ENCODE peak calls at places on chromosomes 4 and X, in six cellular contexts. One of them, this sample, is unnamed.

GRCh38 chrX:106932960-106933537 is 12.8 kb downstream of the CLDN2 start:
- DNase-seq in iPS DF 6.9: no peak
- DNase-seq in AG09319: no peak
- DNase-seq in Kasumi-1: peak
- DNase-seq in activated CD4-positive, CD25-positive, alpha-beta regulatory T cell: no peak
- DNase-seq in neural crest cell: no peak
- DNase-seq in this sample: no peak

GRCh38 chr4:184906480-184907097 is 80.8 kb upstream of the ACSL1 start:
- DNase-seq in iPS DF 6.9: no peak
- DNase-seq in AG09319: no peak
- DNase-seq in Kasumi-1: no peak
- DNase-seq in activated CD4-positive, CD25-positive, alpha-beta regulatory T cell: no peak
- DNase-seq in neural crest cell: no peak
- DNase-seq in this sample: no peak

GRCh38 chrX:53223068-53223693 is 1.8 kb downstream of the KDM5C start:
- DNase-seq in iPS DF 6.9: no peak
- DNase-seq in AG09319: no peak
- DNase-seq in Kasumi-1: no peak
- DNase-seq in activated CD4-positive, CD25-positive, alpha-beta regulatory T cell: no peak
- DNase-seq in neural crest cell: no peak
- DNase-seq in this sample: no peak

GRCh38 chrX:68997461-68997860 is 167.8 kb downstream of the PJA1 start:
- DNase-seq in iPS DF 6.9: no peak
- DNase-seq in AG09319: no peak
- DNase-seq in Kasumi-1: no peak
- DNase-seq in activated CD4-positive, CD25-positive, alpha-beta regulatory T cell: no peak
- DNase-seq in neural crest cell: no peak
- DNase-seq in this sample: no peak

GRCh38 chr4:54819044-54819443 is 161.3 kb downstream of the KIT start:
- DNase-seq in iPS DF 6.9: no peak
- DNase-seq in AG09319: no peak
- DNase-seq in Kasumi-1: peak
- DNase-seq in activated CD4-positive, CD25-positive, alpha-beta regulatory T cell: no peak
- DNase-seq in neural crest cell: no peak
- DNase-seq in this sample: no peak

GRCh38 chr4:48939785-48940184 is 33.2 kb upstream of the OCIAD2 start:
- DNase-seq in iPS DF 6.9: no peak
- DNase-seq in AG09319: no peak
- DNase-seq in Kasumi-1: no peak
- DNase-seq in activated CD4-positive, CD25-positive, alpha-beta regulatory T cell: no peak
- DNase-seq in neural crest cell: no peak
- DNase-seq in this sample: peak

GRCh38 chr4:21139327-21139726 is 439.1 kb downstream of the PACRGL start:
- DNase-seq in iPS DF 6.9: no peak
- DNase-seq in AG09319: no peak
- DNase-seq in Kasumi-1: no peak
- DNase-seq in activated CD4-positive, CD25-positive, alpha-beta regulatory T cell: no peak
- DNase-seq in neural crest cell: no peak
- DNase-seq in this sample: no peak

GRCh38 chr4:14264437-14264836 is 636.9 kb upstream of the BOD1L1 start:
- DNase-seq in iPS DF 6.9: no peak
- DNase-seq in AG09319: no peak
- DNase-seq in Kasumi-1: no peak
- DNase-seq in activated CD4-positive, CD25-positive, alpha-beta regulatory T cell: no peak
- DNase-seq in neural crest cell: no peak
- DNase-seq in this sample: no peak

GRCh38 chr4:815464-816146 is 10.3 kb downstream of the CPLX1 start:
- DNase-seq in iPS DF 6.9: no peak
- DNase-seq in AG09319: no peak
- DNase-seq in Kasumi-1: no peak
- DNase-seq in activated CD4-positive, CD25-positive, alpha-beta regulatory T cell: no peak
- DNase-seq in neural crest cell: no peak
- DNase-seq in this sample: no peak

GRCh38 chrX:48493890-48494364 is 14.9 kb upstream of the PORCN start:
- DNase-seq in iPS DF 6.9: no peak
- DNase-seq in AG09319: no peak
- DNase-seq in Kasumi-1: peak
- DNase-seq in activated CD4-positive, CD25-positive, alpha-beta regulatory T cell: no peak
- DNase-seq in neural crest cell: peak
- DNase-seq in this sample: no peak

GRCh38 chr4:123433976-123434375 is 37.4 kb downstream of the SPRY1 start:
- DNase-seq in iPS DF 6.9: no peak
- DNase-seq in AG09319: no peak
- DNase-seq in Kasumi-1: no peak
- DNase-seq in activated CD4-positive, CD25-positive, alpha-beta regulatory T cell: no peak
- DNase-seq in neural crest cell: no peak
- DNase-seq in this sample: no peak

GRCh38 chrX:550514-550913 is 80.1 kb upstream of the SHOX start:
- DNase-seq in iPS DF 6.9: no peak
- DNase-seq in AG09319: no peak
- DNase-seq in Kasumi-1: no peak
- DNase-seq in activated CD4-positive, CD25-positive, alpha-beta regulatory T cell: no peak
- DNase-seq in neural crest cell: no peak
- DNase-seq in this sample: no peak

GRCh38 chr4:73068496-73069337 is 799 bp downstream of the COX18 start:
- DNase-seq in iPS DF 6.9: no peak
- DNase-seq in AG09319: no peak
- DNase-seq in Kasumi-1: peak
- DNase-seq in activated CD4-positive, CD25-positive, alpha-beta regulatory T cell: no peak
- DNase-seq in neural crest cell: peak
- DNase-seq in this sample: peak

GRCh38 chr4:182126567-182126966 is 116.6 kb upstream of the TENM3 start:
- DNase-seq in iPS DF 6.9: no peak
- DNase-seq in AG09319: no peak
- DNase-seq in Kasumi-1: no peak
- DNase-seq in activated CD4-positive, CD25-positive, alpha-beta regulatory T cell: no peak
- DNase-seq in neural crest cell: no peak
- DNase-seq in this sample: no peak

GRCh38 chr4:67719953-67720617 is 19.1 kb upstream of the UBA6 start:
- DNase-seq in iPS DF 6.9: no peak
- DNase-seq in AG09319: no peak
- DNase-seq in Kasumi-1: no peak
- DNase-seq in activated CD4-positive, CD25-positive, alpha-beta regulatory T cell: no peak
- DNase-seq in neural crest cell: no peak
- DNase-seq in this sample: no peak

GRCh38 chr4:108794136-108794535 is 31.3 kb upstream of the ETNPPL start:
- DNase-seq in iPS DF 6.9: no peak
- DNase-seq in AG09319: no peak
- DNase-seq in Kasumi-1: no peak
- DNase-seq in activated CD4-positive, CD25-positive, alpha-beta regulatory T cell: no peak
- DNase-seq in neural crest cell: no peak
- DNase-seq in this sample: no peak

GRCh38 chr4:70600305-70600704 is 8.2 kb downstream of the AMBN start:
- DNase-seq in iPS DF 6.9: no peak
- DNase-seq in AG09319: no peak
- DNase-seq in Kasumi-1: no peak
- DNase-seq in activated CD4-positive, CD25-positive, alpha-beta regulatory T cell: no peak
- DNase-seq in neural crest cell: no peak
- DNase-seq in this sample: no peak

GRCh38 chr4:38804654-38805295 is at the start of gene TLR1:
- DNase-seq in iPS DF 6.9: no peak
- DNase-seq in AG09319: peak
- DNase-seq in Kasumi-1: peak
- DNase-seq in activated CD4-positive, CD25-positive, alpha-beta regulatory T cell: no peak
- DNase-seq in neural crest cell: no peak
- DNase-seq in this sample: peak

GRCh38 chr4:1401409-1402020 is 4.7 kb downstream of the NKX1-1 start:
- DNase-seq in iPS DF 6.9: no peak
- DNase-seq in AG09319: no peak
- DNase-seq in Kasumi-1: no peak
- DNase-seq in activated CD4-positive, CD25-positive, alpha-beta regulatory T cell: no peak
- DNase-seq in neural crest cell: no peak
- DNase-seq in this sample: no peak

GRCh38 chr4:78024085-78024484 is 33.0 kb upstream of the FRAS1 start:
- DNase-seq in iPS DF 6.9: no peak
- DNase-seq in AG09319: no peak
- DNase-seq in Kasumi-1: no peak
- DNase-seq in activated CD4-positive, CD25-positive, alpha-beta regulatory T cell: no peak
- DNase-seq in neural crest cell: no peak
- DNase-seq in this sample: no peak

GRCh38 chr4:119873132-119873531 is 193.5 kb downstream of the MAD2L1 start:
- DNase-seq in iPS DF 6.9: no peak
- DNase-seq in AG09319: no peak
- DNase-seq in Kasumi-1: no peak
- DNase-seq in activated CD4-positive, CD25-positive, alpha-beta regulatory T cell: no peak
- DNase-seq in neural crest cell: no peak
- DNase-seq in this sample: no peak

GRCh38 chrX:99142745-99143144 is 1267.3 kb downstream of the PCDH19 start:
- DNase-seq in iPS DF 6.9: no peak
- DNase-seq in AG09319: no peak
- DNase-seq in Kasumi-1: no peak
- DNase-seq in activated CD4-positive, CD25-positive, alpha-beta regulatory T cell: no peak
- DNase-seq in neural crest cell: no peak
- DNase-seq in this sample: no peak

GRCh38 chrX:132618810-132619209 is 130.0 kb upstream of the MBNL3 start:
- DNase-seq in iPS DF 6.9: no peak
- DNase-seq in AG09319: no peak
- DNase-seq in Kasumi-1: no peak
- DNase-seq in activated CD4-positive, CD25-positive, alpha-beta regulatory T cell: no peak
- DNase-seq in neural crest cell: no peak
- DNase-seq in this sample: no peak

GRCh38 chr4:102399021-102399420 is 53.7 kb upstream of the SLC39A8 start:
- DNase-seq in iPS DF 6.9: no peak
- DNase-seq in AG09319: no peak
- DNase-seq in Kasumi-1: peak
- DNase-seq in activated CD4-positive, CD25-positive, alpha-beta regulatory T cell: no peak
- DNase-seq in neural crest cell: no peak
- DNase-seq in this sample: no peak

GRCh38 chr4:7234355-7235029 is 42.2 kb downstream of the SORCS2 start:
- DNase-seq in iPS DF 6.9: no peak
- DNase-seq in AG09319: no peak
- DNase-seq in Kasumi-1: no peak
- DNase-seq in activated CD4-positive, CD25-positive, alpha-beta regulatory T cell: no peak
- DNase-seq in neural crest cell: no peak
- DNase-seq in this sample: no peak

GRCh38 chrX:121579016-121579760 is 531.8 kb downstream of the GLUD2 start:
- DNase-seq in iPS DF 6.9: no peak
- DNase-seq in AG09319: no peak
- DNase-seq in Kasumi-1: peak
- DNase-seq in activated CD4-positive, CD25-positive, alpha-beta regulatory T cell: no peak
- DNase-seq in neural crest cell: peak
- DNase-seq in this sample: peak

GRCh38 chr4:101806914-101807313 is 16.4 kb downstream of the BANK1 start:
- DNase-seq in iPS DF 6.9: no peak
- DNase-seq in AG09319: no peak
- DNase-seq in Kasumi-1: no peak
- DNase-seq in activated CD4-positive, CD25-positive, alpha-beta regulatory T cell: no peak
- DNase-seq in neural crest cell: no peak
- DNase-seq in this sample: no peak

GRCh38 chr4:118969359-118969758 is 80.7 kb downstream of the SYNPO2 start:
- DNase-seq in iPS DF 6.9: no peak
- DNase-seq in AG09319: peak
- DNase-seq in Kasumi-1: peak
- DNase-seq in activated CD4-positive, CD25-positive, alpha-beta regulatory T cell: no peak
- DNase-seq in neural crest cell: no peak
- DNase-seq in this sample: no peak

GRCh38 chrX:122866527-122866926 is 317.6 kb upstream of the GRIA3 start:
- DNase-seq in iPS DF 6.9: no peak
- DNase-seq in AG09319: peak
- DNase-seq in Kasumi-1: no peak
- DNase-seq in activated CD4-positive, CD25-positive, alpha-beta regulatory T cell: no peak
- DNase-seq in neural crest cell: no peak
- DNase-seq in this sample: no peak

GRCh38 chr4:4860803-4861591 is 1.5 kb downstream of the MSX1 start:
- DNase-seq in iPS DF 6.9: no peak
- DNase-seq in AG09319: no peak
- DNase-seq in Kasumi-1: no peak
- DNase-seq in activated CD4-positive, CD25-positive, alpha-beta regulatory T cell: no peak
- DNase-seq in neural crest cell: no peak
- DNase-seq in this sample: no peak

GRCh38 chrX:372856-373640 is 13.7 kb downstream of the PPP2R3B start:
- DNase-seq in iPS DF 6.9: no peak
- DNase-seq in AG09319: no peak
- DNase-seq in Kasumi-1: no peak
- DNase-seq in activated CD4-positive, CD25-positive, alpha-beta regulatory T cell: no peak
- DNase-seq in neural crest cell: no peak
- DNase-seq in this sample: no peak

GRCh38 chr4:58935336-58935735 is 1825.2 kb upstream of the IGFBP7 start:
- DNase-seq in iPS DF 6.9: no peak
- DNase-seq in AG09319: no peak
- DNase-seq in Kasumi-1: no peak
- DNase-seq in activated CD4-positive, CD25-positive, alpha-beta regulatory T cell: no peak
- DNase-seq in neural crest cell: no peak
- DNase-seq in this sample: no peak

GRCh38 chrX:70301716-70302115 is 11.8 kb downstream of the KIF4A start:
- DNase-seq in iPS DF 6.9: no peak
- DNase-seq in AG09319: peak
- DNase-seq in Kasumi-1: no peak
- DNase-seq in activated CD4-positive, CD25-positive, alpha-beta regulatory T cell: no peak
- DNase-seq in neural crest cell: no peak
- DNase-seq in this sample: no peak

GRCh38 chr4:87410669-87411068 is 11.7 kb upstream of the NUDT9 start:
- DNase-seq in iPS DF 6.9: no peak
- DNase-seq in AG09319: no peak
- DNase-seq in Kasumi-1: no peak
- DNase-seq in activated CD4-positive, CD25-positive, alpha-beta regulatory T cell: no peak
- DNase-seq in neural crest cell: no peak
- DNase-seq in this sample: no peak

This sample was measured in SK-N-MC.